ENCODE peak calls at places on chromosomes 16 and 17, in four cellular contexts. G, K, Y and F are unnamed samples.

GRCh38 chr17:27633312-27634025 is 2.5 kb downstream of the LGALS9 start:
- DNase-seq in Y (peak; percentile 76), K (no peak), G (peak; percentile 12), F (no peak)

GRCh38 chr17:75098861-75099260 is 10.9 kb upstream of the ARMC7 start:
- DNase-seq in Y (no peak), K (no peak), G (no peak), F (no peak)

GRCh38 chr16:75109732-75110243 is 6.8 kb downstream of the LDHD start:
- DNase-seq in G (no peak), K (no peak), Y (no peak), F (no peak)

GRCh38 chr17:30203471-30203981 is 32.0 kb downstream of the SLC6A4 start:
- DNase-seq in G (no peak), K (no peak), Y (peak; percentile 47), F (peak; percentile 49)

GRCh38 chr17:44767493-44767892 is 8.7 kb downstream of the ADAM11 start:
- DNase-seq in K (no peak), G (no peak), Y (no peak), F (no peak)

GRCh38 chr16:8241408-8241807 is 348.9 kb downstream of the TMEM114 start:
- DNase-seq in G (no peak), K (no peak), Y (no peak), F (no peak)

GRCh38 chr16:55253987-55254386 is 70.0 kb upstream of the IRX6 start:
- DNase-seq in G (no peak), K (no peak), Y (no peak), F (no peak)

GRCh38 chr17:50425682-50426471 is at the start of gene ACSF2:
- DNase-seq in G (peak; percentile 54), Y (peak; percentile 93), K (no peak), F (peak; percentile 64)

GRCh38 chr17:75159196-75160031 is 5.1 kb upstream of the JPT1 start:
- DNase-seq in K (no peak), G (no peak), Y (no peak), F (no peak)

GRCh38 chr17:64056269-64057005 is 36.0 kb upstream of the ICAM2 start:
- DNase-seq in K (peak; percentile 57), Y (no peak), G (no peak), F (peak; percentile 63)

GRCh38 chr17:14305785-14306496 is 5.1 kb downstream of the HS3ST3B1 start:
- DNase-seq in Y (no peak), G (no peak), K (no peak), F (no peak)

GRCh38 chr16:22787456-22788189 is 26.3 kb upstream of the HS3ST2 start:
- DNase-seq in G (no peak), K (no peak), Y (no peak), F (no peak)

GRCh38 chr17:76094046-76094445 is 9.5 kb downstream of the EXOC7 start:
- DNase-seq in Y (no peak), K (no peak), G (no peak), F (no peak)

GRCh38 chr16:19745286-19746018 is 27.4 kb downstream of the IQCK start:
- DNase-seq in G (no peak), Y (no peak), K (no peak), F (no peak)

GRCh38 chr17:73091770-73092517 is 544 bp downstream of the SLC39A11 start:
- DNase-seq in G (peak; percentile 67), Y (peak; percentile 64), K (no peak), F (peak; percentile 54)

GRCh38 chr16:66605177-66605999 is 884 bp downstream of the CMTM3 start:
- DNase-seq in K (no peak), G (peak; percentile 30), Y (peak; percentile 84), F (peak; percentile 60)
- TF ChIP-seq CREM in K (no peak), G (no peak), Y (no peak), F (no peak)

GRCh38 chr16:88321635-88322499 is 60.9 kb upstream of the ZNF469 start:
- DNase-seq in G (no peak), Y (no peak), K (no peak), F (no peak)
- TF ChIP-seq TCF7 in G (no peak), Y (no peak), K (no peak), F (no peak)

GRCh38 chr16:68200120-68200783 is 35.7 kb downstream of the ESRP2 start:
- DNase-seq in G (no peak), K (no peak), Y (no peak), F (no peak)

GRCh38 chr16:68194263-68194662 is 41.7 kb downstream of the ESRP2 start:
- DNase-seq in Y (no peak), K (no peak), G (no peak), F (no peak)

DNA sequence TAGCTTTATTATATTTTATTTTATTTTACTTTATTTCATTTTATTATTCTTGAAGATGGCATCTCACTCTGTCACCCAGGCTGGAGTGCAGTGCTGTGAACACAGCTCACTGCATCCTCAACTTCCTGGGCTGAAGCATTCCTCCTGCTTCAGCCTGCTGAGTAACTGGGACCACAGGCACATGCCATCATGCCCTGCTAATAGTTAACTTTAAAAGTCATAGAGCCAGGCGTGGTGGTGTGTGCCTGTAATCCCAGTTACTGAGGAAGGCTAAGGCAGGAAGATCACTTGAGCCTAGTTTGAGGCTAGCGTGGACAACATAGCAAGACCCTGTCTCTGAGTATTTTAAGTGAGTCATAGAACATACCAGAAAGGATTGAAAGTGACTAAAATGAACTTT is 38.7 kb downstream of the ESRP2 start:
- DNase-seq in G (no peak), K (no peak), Y (no peak), F (no peak)
- TF ChIP-seq CREM in G (no peak), K (no peak), Y (no peak), F (no peak)

GRCh38 chr16:50630394-50631020 is 50.6 kb downstream of the SNX20 start:
- DNase-seq in G (no peak), K (no peak), Y (no peak), F (no peak)
- TF ChIP-seq TCF7 in G (no peak), K (no peak), Y (no peak), F (no peak)

DNA sequence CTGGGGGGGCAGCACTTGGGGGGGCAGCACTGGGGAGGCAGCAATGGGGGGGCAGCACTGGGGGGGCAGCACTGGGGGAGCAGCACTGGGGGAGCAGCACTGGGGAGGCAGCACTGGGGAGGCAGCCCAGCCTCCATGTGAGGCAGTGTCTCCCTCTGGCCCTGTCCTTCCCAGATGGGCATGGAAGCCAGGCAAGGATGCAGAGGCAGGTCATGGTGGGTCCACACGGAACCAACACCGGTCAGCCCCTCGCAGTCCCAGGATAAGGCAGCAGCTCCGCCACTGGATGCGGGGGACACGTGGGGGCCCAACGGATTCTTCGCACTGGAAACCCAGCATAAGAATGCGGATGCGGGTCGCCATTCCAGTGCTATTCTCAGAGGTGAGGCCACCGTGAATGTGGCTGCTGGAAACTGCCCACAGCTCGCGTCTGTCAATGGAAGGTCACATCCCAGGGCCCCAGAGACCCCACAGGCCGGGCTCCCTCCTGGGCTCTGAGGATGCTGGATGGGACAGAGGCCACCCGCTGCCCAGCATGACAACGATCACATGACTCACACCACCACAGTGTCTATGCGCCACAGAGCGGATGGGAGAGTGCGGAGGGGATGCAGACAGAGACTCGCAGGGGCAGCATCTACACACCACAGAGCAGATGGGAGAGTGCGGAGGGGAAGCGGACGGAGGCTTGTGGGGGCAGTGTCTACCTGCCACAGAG is 59.0 kb downstream of the LMF1 start:
- DNase-seq in K (no peak), Y (no peak), G (no peak), F (no peak)
- TF ChIP-seq CREM in K (no peak), Y (no peak), G (no peak), F (no peak)

DNA sequence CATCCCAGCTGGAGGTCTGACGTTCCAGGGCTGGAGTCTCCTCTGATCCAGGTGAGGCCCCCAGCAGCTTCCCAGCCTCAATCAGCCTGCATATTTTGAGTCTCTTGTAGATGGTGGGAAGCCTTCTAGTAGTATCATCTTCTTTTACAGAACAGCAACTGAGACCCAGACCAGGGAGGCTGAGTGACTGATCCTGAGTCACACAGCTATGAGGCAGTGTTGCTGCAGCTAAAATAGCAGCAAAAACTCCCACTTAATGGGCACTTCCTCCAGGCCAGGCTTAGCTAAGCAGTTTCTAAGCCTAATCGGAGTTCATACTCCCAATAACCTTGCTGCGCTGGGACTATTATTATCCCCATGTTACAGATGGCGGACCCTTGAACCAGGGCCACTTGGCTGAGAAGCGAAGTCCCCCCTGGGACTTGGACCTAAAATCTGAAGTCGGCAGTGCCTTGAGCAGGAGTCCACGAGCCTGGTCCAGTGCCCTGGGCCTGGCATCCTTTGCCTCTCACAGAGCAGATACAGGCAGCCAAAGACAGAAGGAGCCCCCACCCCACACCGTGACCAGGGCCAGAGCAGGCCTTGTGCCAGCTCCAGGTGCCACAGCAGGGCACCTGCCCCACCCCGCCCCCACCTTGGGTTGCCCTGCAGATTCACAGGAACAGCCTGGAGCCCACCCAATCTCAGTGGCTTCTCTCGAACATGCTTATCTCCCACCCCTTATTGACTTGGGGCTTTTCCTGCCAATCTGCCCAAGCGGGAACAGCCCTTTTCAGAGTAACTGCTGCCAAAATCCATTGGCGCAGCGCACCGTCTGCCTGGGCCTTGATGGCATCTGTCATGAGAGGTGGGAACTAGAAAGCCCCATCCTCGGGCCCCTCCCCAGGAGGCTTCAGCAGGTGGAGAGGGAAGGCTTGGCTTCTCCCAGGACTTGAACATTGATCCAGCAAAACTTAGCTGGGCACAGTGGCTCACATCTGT is 65.1 kb downstream of the SOCS1 start:
- DNase-seq in K (no peak), G (no peak), Y (no peak), F (no peak)
- TF ChIP-seq TCF7 in K (no peak), G (no peak), Y (no peak), F (no peak)

GRCh38 chr17:79574108-79574507 is 36.7 kb downstream of the RBFOX3 start:
- DNase-seq in Y (no peak), K (no peak), G (no peak), F (no peak)
- TF ChIP-seq CREM in Y (no peak), K (no peak), G (no peak), F (no peak)

DNA sequence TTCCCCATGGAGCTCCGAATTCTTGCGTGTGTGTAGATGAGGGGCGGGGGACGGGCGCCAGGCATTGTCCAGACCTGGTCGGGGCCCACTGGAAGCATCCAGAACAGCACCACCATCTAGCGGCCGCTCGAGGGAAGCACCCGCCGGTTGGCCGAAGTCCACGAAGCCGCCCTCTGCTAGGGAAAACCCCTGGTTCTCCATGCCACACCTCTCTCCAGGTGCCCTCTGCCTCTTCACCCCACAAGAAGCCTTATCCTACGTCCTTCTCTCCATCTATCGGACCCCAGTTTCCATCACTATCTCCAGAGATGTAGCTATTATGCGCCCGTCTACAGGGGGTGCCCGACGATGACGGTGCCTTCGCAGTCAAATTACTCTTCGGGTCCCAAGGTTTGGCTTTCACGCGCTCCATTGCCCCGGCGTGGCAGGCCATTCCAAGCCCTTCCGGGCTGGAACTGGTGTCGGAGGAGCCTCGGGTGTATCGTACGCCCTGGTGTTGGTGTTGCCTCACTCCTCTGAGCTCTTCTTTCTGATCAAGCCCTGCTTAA is 617 bp upstream of the SENP3 start:
- DNase-seq in K (no peak), Y (peak; percentile 77), G (peak; percentile 77), F (peak; percentile 93)
- TF ChIP-seq TCF7 in K (no peak), Y (no peak), G (no peak), F (no peak)

GRCh38 chr16:20875358-20875656 is 24.9 kb downstream of the DCUN1D3 start:
- DNase-seq in G (no peak), K (no peak), Y (no peak), F (no peak)
- TF ChIP-seq CREM in G (no peak), K (no peak), Y (no peak), F (no peak)

GRCh38 chr16:87549627-87550509 is 52.4 kb upstream of the JPH3 start:
- DNase-seq in K (no peak), G (no peak), Y (no peak), F (no peak)
- TF ChIP-seq TCF7 in K (no peak), G (no peak), Y (no peak), F (no peak)